ENCODE peak calls at places on chromosomes 6 and 20, in six cellular contexts. Y is tibial artery, J is aorta, I is lower lobe of right lung, T is cardiac muscle cell, L is heart right ventricle. B is an unnamed sample.

GRCh38 chr6:37980222-37980595 is 160.7 kb downstream of the ZFAND3 start:
- DNase-seq in Y (no peak), J (no peak), I (no peak), T (no peak), L (no peak), B (no peak)

GRCh38 chr6:115570326-115570725 is 490.4 kb downstream of the FRK start:
- DNase-seq in Y (no peak), J (no peak), I (no peak), T (no peak), L (no peak), B (no peak)

GRCh38 chr6:23890543-23891227 is 235.3 kb upstream of the NRSN1 start:
- DNase-seq in Y (no peak), J (no peak), I (no peak), T (no peak), L (no peak), B (no peak)

GRCh38 chr6:19995575-19996257 is 158.5 kb downstream of the ID4 start:
- DNase-seq in Y (no peak), J (no peak), I (no peak), T (peak; percentile 13), L (no peak), B (no peak)

GRCh38 chr6:137013031-137013430 is 31.7 kb downstream of the IL20RA start:
- DNase-seq in Y (no peak), J (no peak), I (no peak), T (no peak), L (no peak), B (no peak)

GRCh38 chr6:155740781-155741399 is 285.3 kb upstream of the NOX3 start:
- DNase-seq in Y (no peak), J (no peak), I (no peak), T (no peak), L (no peak), B (no peak)

GRCh38 chr6:24662206-24662605 is 4.5 kb downstream of the TDP2 start:
- DNase-seq in Y (no peak), J (no peak), I (no peak), T (no peak), L (no peak), B (no peak)

GRCh38 chr20:61909028-61909427 is 156.7 kb downstream of the TAF4 start:
- DNase-seq in Y (no peak), J (no peak), I (peak; percentile 27), T (no peak), L (no peak), B (no peak)

GRCh38 chr6:156777866-156778614 is 862 bp downstream of the ARID1B start:
- DNase-seq in Y (peak; percentile 37), J (peak; percentile 83), I (peak; percentile 74), T (peak; percentile 71), L (peak; percentile 40), B (peak; percentile 60)

GRCh38 chr6:5215799-5216198 is 45.0 kb downstream of the LYRM4 start:
- DNase-seq in Y (no peak), J (no peak), I (no peak), T (no peak), L (no peak), B (no peak)

GRCh38 chr20:41276317-41276751 is 41.2 kb downstream of the ZHX3 start:
- DNase-seq in Y (no peak), J (no peak), I (no peak), T (peak; percentile 7), L (no peak), B (no peak)

GRCh38 chr6:22250486-22250885 is 46.4 kb downstream of the PRL start:
- DNase-seq in Y (no peak), J (no peak), I (no peak), T (no peak), L (no peak), B (no peak)

GRCh38 chr6:17233531-17233930 is 47.6 kb upstream of the RBM24 start:
- DNase-seq in Y (no peak), J (no peak), I (no peak), T (no peak), L (no peak), B (no peak)

GRCh38 chr6:7389162-7389450 is 436 bp downstream of the CAGE1 start:
- DNase-seq in Y (peak; percentile 57), J (no peak), I (no peak), T (peak; percentile 90), L (no peak), B (peak; percentile 33)

GRCh38 chr20:24983896-24984295 is 8.7 kb downstream of the APMAP start:
- DNase-seq in Y (no peak), J (no peak), I (no peak), T (no peak), L (no peak), B (no peak)

GRCh38 chr20:58775371-58775770 is 75.3 kb downstream of the GNAS-AS1 start:
- DNase-seq in Y (no peak), J (peak; percentile 33), I (no peak), T (no peak), L (no peak), B (no peak)

GRCh38 chr6:16684896-16685554 is 76.2 kb downstream of the ATXN1 start:
- DNase-seq in Y (no peak), J (no peak), I (no peak), T (no peak), L (no peak), B (no peak)

GRCh38 chr6:21201181-21201580 is 392.4 kb upstream of the SOX4 start:
- DNase-seq in Y (no peak), J (no peak), I (no peak), T (no peak), L (no peak), B (no peak)

GRCh38 chr6:71126506-71126905 is 162.1 kb upstream of the OGFRL1 start:
- DNase-seq in Y (no peak), J (no peak), I (no peak), T (no peak), L (no peak), B (no peak)

GRCh38 chr6:129163551-129163950 is 280.6 kb downstream of the LAMA2 start:
- DNase-seq in Y (no peak), J (no peak), I (no peak), T (no peak), L (no peak), B (no peak)

GRCh38 chr20:57369601-57370000 is 18.5 kb downstream of the RAE1 start:
- DNase-seq in Y (no peak), J (no peak), I (no peak), T (no peak), L (no peak), B (no peak)

GRCh38 chr6:165008971-165009370 is 300.4 kb downstream of the C6orf118 start:
- DNase-seq in Y (no peak), J (no peak), I (no peak), T (no peak), L (no peak), B (no peak)

GRCh38 chr6:128259735-128260685 is 260.4 kb downstream of the PTPRK start:
- DNase-seq in Y (no peak), J (no peak), I (no peak), T (no peak), L (no peak), B (no peak)

GRCh38 chr20:41408986-41409385 is 42.4 kb upstream of the EMILIN3 start:
- DNase-seq in Y (no peak), J (no peak), I (no peak), T (no peak), L (no peak), B (no peak)

GRCh38 chr6:45970326-45970725 is 45.3 kb downstream of the CLIC5 start:
- DNase-seq in Y (no peak), J (no peak), I (no peak), T (no peak), L (no peak), B (no peak)

GRCh38 chr6:152605901-152606390 is 31.2 kb downstream of the SYNE1 start:
- DNase-seq in Y (no peak), J (no peak), I (no peak), T (no peak), L (no peak), B (no peak)

GRCh38 chr6:139433647-139434419 is 59.4 kb upstream of the CITED2 start:
- DNase-seq in Y (no peak), J (no peak), I (no peak), T (no peak), L (no peak), B (no peak)

GRCh38 chr20:34235875-34236274 is 5.3 kb upstream of the ASIP start:
- DNase-seq in Y (no peak), J (no peak), I (no peak), T (no peak), L (no peak), B (no peak)

GRCh38 chr6:117371492-117371891 is 54.2 kb downstream of the ROS1 start:
- DNase-seq in Y (no peak), J (no peak), I (no peak), T (no peak), L (no peak), B (no peak)

GRCh38 chr20:53712212-53712977 is 118.8 kb upstream of the ZNF217 start:
- DNase-seq in Y (no peak), J (no peak), I (no peak), T (no peak), L (no peak), B (no peak)

GRCh38 chr20:53713328-53714056 is 119.9 kb upstream of the ZNF217 start:
- DNase-seq in Y (no peak), J (no peak), I (no peak), T (no peak), L (no peak), B (no peak)

GRCh38 chr20:53711333-53712211 is 117.9 kb upstream of the ZNF217 start:
- DNase-seq in Y (no peak), J (no peak), I (no peak), T (no peak), L (no peak), B (no peak)

GRCh38 chr20:53716385-53716784 is 122.7 kb upstream of the ZNF217 start:
- DNase-seq in Y (no peak), J (no peak), I (no peak), T (no peak), L (no peak), B (no peak)

DNA sequence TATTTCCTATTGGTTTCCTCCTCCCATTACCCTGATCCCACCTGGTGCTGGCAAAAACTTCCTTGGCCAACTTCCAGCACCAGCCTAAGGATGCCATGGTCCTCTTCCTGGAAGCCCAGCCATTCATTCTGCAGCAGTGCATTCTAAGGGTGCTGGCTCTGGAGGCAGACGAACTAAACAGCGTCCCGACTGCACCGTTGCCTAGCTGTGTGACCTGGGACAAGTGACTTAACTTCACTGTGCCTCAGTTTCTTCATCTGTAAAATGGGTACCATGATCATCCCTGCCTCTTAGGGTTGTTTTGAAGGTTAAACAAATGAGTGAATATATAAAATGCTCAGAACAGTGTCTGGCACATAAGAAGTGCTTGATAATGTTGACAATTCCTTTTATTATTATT is 120.9 kb upstream of the ZNF217 start:
- DNase-seq in Y (no peak), J (no peak), I (no peak), T (no peak), L (no peak), B (no peak)
- H3K27ac ChIP-seq in Y (no peak overlapping the region), J (no peak overlapping the region), I (no peak overlapping the region), T (no peak overlapping the region), L (no peak overlapping the region), B (no peak overlapping the region)

GRCh38 chr20:32731882-32732266 is 11.4 kb downstream of the COMMD7 start:
- DNase-seq in Y (no peak), J (no peak), I (peak; percentile 68), T (no peak), L (no peak), B (no peak)
- H3K27ac ChIP-seq in Y (no peak overlapping the region), J (no peak overlapping the region), I (peak overlapping the region; percentile 21), T (peak overlapping the region; percentile 71), L (no peak overlapping the region), B (no peak overlapping the region)

GRCh38 chr20:50291428-50292323 is 101.0 kb downstream of the CEBPB start:
- DNase-seq in Y (no peak), J (no peak), I (no peak), T (no peak), L (no peak), B (no peak)
- H3K27ac ChIP-seq in Y (peak overlapping the region; percentile 84), J (no peak overlapping the region), I (peak overlapping the region; percentile 76), T (no peak overlapping the region), L (peak overlapping the region; percentile 77), B (peak overlapping the region; percentile 58)

GRCh38 chr6:56803594-56803993 is 151.3 kb upstream of the BEND6 start:
- DNase-seq in Y (no peak), J (no peak), I (no peak), T (no peak), L (no peak), B (no peak)
- H3K27ac ChIP-seq in Y (no peak overlapping the region), J (no peak overlapping the region), I (no peak overlapping the region), T (no peak overlapping the region), L (no peak overlapping the region), B (no peak overlapping the region)

B was measured in caudate nucleus.